ENCODE peak calls at places on chromosomes 16 and 17, in five cellular contexts. One of them, this sample, is unnamed.

GRCh38 chr16:526181-527014 is 1.1 kb upstream of the CAPN15 start:
- DNase-seq in SHP77: peak
- DNase-seq in nephron progenitor cell: peak
- DNase-seq in COLO829: no peak
- DNase-seq in ACHN: peak
- DNase-seq in this sample: peak

GRCh38 chr17:7711356-7711755 is 6.2 kb upstream of the DNAH2 start:
- DNase-seq in SHP77: peak
- DNase-seq in nephron progenitor cell: no peak
- DNase-seq in COLO829: no peak
- DNase-seq in ACHN: no peak
- DNase-seq in this sample: no peak

GRCh38 chr17:18182978-18183333 is 672 bp upstream of the ALKBH5 start:
- DNase-seq in SHP77: peak
- DNase-seq in nephron progenitor cell: peak
- DNase-seq in COLO829: peak
- DNase-seq in ACHN: peak
- DNase-seq in this sample: peak

GRCh38 chr16:8496364-8496763 is 93.9 kb downstream of the TMEM114 start:
- DNase-seq in SHP77: no peak
- DNase-seq in nephron progenitor cell: no peak
- DNase-seq in COLO829: no peak
- DNase-seq in ACHN: no peak
- DNase-seq in this sample: no peak

GRCh38 chr16:70687172-70687531 is 1.3 kb upstream of the MTSS2 start:
- DNase-seq in SHP77: peak
- DNase-seq in nephron progenitor cell: no peak
- DNase-seq in COLO829: no peak
- DNase-seq in ACHN: no peak
- DNase-seq in this sample: no peak

GRCh38 chr16:54968769-54969168 is 38.1 kb downstream of the IRX5 start:
- DNase-seq in SHP77: no peak
- DNase-seq in nephron progenitor cell: no peak
- DNase-seq in COLO829: no peak
- DNase-seq in ACHN: no peak
- DNase-seq in this sample: no peak

GRCh38 chr16:53430363-53430762 is 3.9 kb upstream of the RBL2 start:
- DNase-seq in SHP77: no peak
- DNase-seq in nephron progenitor cell: no peak
- DNase-seq in COLO829: no peak
- DNase-seq in ACHN: no peak
- DNase-seq in this sample: no peak

GRCh38 chr16:5066511-5066910 is 755 bp upstream of the C16orf89 start:
- DNase-seq in SHP77: no peak
- DNase-seq in nephron progenitor cell: no peak
- DNase-seq in COLO829: no peak
- DNase-seq in ACHN: no peak
- DNase-seq in this sample: no peak

GRCh38 chr17:81434079-81434478 is 38.8 kb downstream of the BAHCC1 start:
- DNase-seq in SHP77: no peak
- DNase-seq in nephron progenitor cell: no peak
- DNase-seq in COLO829: peak
- DNase-seq in ACHN: peak
- DNase-seq in this sample: no peak

GRCh38 chr17:14737984-14738651 is 437.2 kb downstream of the HS3ST3B1 start:
- DNase-seq in SHP77: no peak
- DNase-seq in nephron progenitor cell: peak
- DNase-seq in COLO829: peak
- DNase-seq in ACHN: no peak
- DNase-seq in this sample: peak

GRCh38 chr16:64900517-64900916 is 221.3 kb downstream of the CDH11 start:
- DNase-seq in SHP77: no peak
- DNase-seq in nephron progenitor cell: no peak
- DNase-seq in COLO829: no peak
- DNase-seq in ACHN: no peak
- DNase-seq in this sample: no peak

GRCh38 chr16:74623846-74624245 is 16.9 kb upstream of the GLG1 start:
- DNase-seq in SHP77: no peak
- DNase-seq in nephron progenitor cell: no peak
- DNase-seq in COLO829: no peak
- DNase-seq in ACHN: no peak
- DNase-seq in this sample: no peak

GRCh38 chr17:81044764-81045589 is 10.0 kb downstream of the BAIAP2 start:
- DNase-seq in SHP77: peak
- DNase-seq in nephron progenitor cell: no peak
- DNase-seq in COLO829: no peak
- DNase-seq in ACHN: peak
- DNase-seq in this sample: peak

GRCh38 chr16:56652600-56652999 is 914 bp downstream of the MT1B start:
- DNase-seq in SHP77: no peak
- DNase-seq in nephron progenitor cell: no peak
- DNase-seq in COLO829: no peak
- DNase-seq in ACHN: no peak
- DNase-seq in this sample: no peak

GRCh38 chr17:74433421-74434121 is 1.7 kb downstream of the GPRC5C start:
- DNase-seq in SHP77: no peak
- DNase-seq in nephron progenitor cell: peak
- DNase-seq in COLO829: no peak
- DNase-seq in ACHN: no peak
- DNase-seq in this sample: no peak

GRCh38 chr17:8118769-8119574 is 658 bp upstream of the ALOXE3 start:
- DNase-seq in SHP77: peak
- DNase-seq in nephron progenitor cell: peak
- DNase-seq in COLO829: peak
- DNase-seq in ACHN: peak
- DNase-seq in this sample: peak

GRCh38 chr16:89710709-89711564 is 9.4 kb upstream of the SPATA2L start:
- DNase-seq in SHP77: no peak
- DNase-seq in nephron progenitor cell: no peak
- DNase-seq in COLO829: no peak
- DNase-seq in ACHN: no peak
- DNase-seq in this sample: no peak

GRCh38 chr17:47120521-47121095 is 68.5 kb downstream of the CDC27 start:
- DNase-seq in SHP77: no peak
- DNase-seq in nephron progenitor cell: no peak
- DNase-seq in COLO829: no peak
- DNase-seq in ACHN: no peak
- DNase-seq in this sample: no peak

GRCh38 chr17:74760404-74761105 is 12.1 kb downstream of the NHERF1 start:
- DNase-seq in SHP77: peak
- DNase-seq in nephron progenitor cell: no peak
- DNase-seq in COLO829: no peak
- DNase-seq in ACHN: no peak
- DNase-seq in this sample: no peak

GRCh38 chr17:80605326-80606066 is 60.9 kb downstream of the RPTOR start:
- DNase-seq in SHP77: no peak
- DNase-seq in nephron progenitor cell: no peak
- DNase-seq in COLO829: no peak
- DNase-seq in ACHN: peak
- DNase-seq in this sample: no peak

GRCh38 chr16:56931253-56931768 is 631 bp upstream of the HERPUD1 start:
- DNase-seq in SHP77: peak
- DNase-seq in nephron progenitor cell: peak
- DNase-seq in COLO829: no peak
- DNase-seq in ACHN: no peak
- DNase-seq in this sample: no peak

GRCh38 chr16:89217138-89217387 is 440 bp upstream of the ZNF778 start:
- DNase-seq in SHP77: no peak
- DNase-seq in nephron progenitor cell: no peak
- DNase-seq in COLO829: no peak
- DNase-seq in ACHN: no peak
- DNase-seq in this sample: no peak

GRCh38 chr16:89037261-89038152 is 56.1 kb upstream of the ACSF3 start:
- DNase-seq in SHP77: no peak
- DNase-seq in nephron progenitor cell: peak
- DNase-seq in COLO829: no peak
- DNase-seq in ACHN: peak
- DNase-seq in this sample: peak

GRCh38 chr16:4034963-4035362 is 81.3 kb downstream of the ADCY9 start:
- DNase-seq in SHP77: no peak
- DNase-seq in nephron progenitor cell: no peak
- DNase-seq in COLO829: no peak
- DNase-seq in ACHN: no peak
- DNase-seq in this sample: no peak

GRCh38 chr17:79920751-79921410 is 81.6 kb upstream of the CBX4 start:
- DNase-seq in SHP77: no peak
- DNase-seq in nephron progenitor cell: no peak
- DNase-seq in COLO829: no peak
- DNase-seq in ACHN: no peak
- DNase-seq in this sample: no peak

This sample was measured in heart left ventricle.